ENCODE peak calls at places on chromosomes 4 and X, in six cellular contexts. One of them, this sample, is unnamed.

GRCh38 chrX:33252306-33252825 is 41.0 kb upstream of the DMD start:
- DNase-seq in GM23248: no peak
- DNase-seq in stomach: no peak
- DNase-seq in left lung: no peak
- DNase-seq in upper lobe of left lung: no peak
- DNase-seq in pancreas: no peak
- DNase-seq in this sample: no peak

GRCh38 chrX:118975831-118976598 is 1.6 kb downstream of the LONRF3 start:
- DNase-seq in GM23248: peak; percentile 50
- DNase-seq in stomach: peak; percentile 66
- DNase-seq in left lung: peak; percentile 86
- DNase-seq in upper lobe of left lung: peak; percentile 84
- DNase-seq in pancreas: peak; percentile 85
- DNase-seq in this sample: peak; percentile 63

GRCh38 chrX:134676440-134676839 is 18.2 kb upstream of the PLAC1 start:
- DNase-seq in GM23248: peak; percentile 71
- DNase-seq in stomach: no peak
- DNase-seq in left lung: no peak
- DNase-seq in upper lobe of left lung: no peak
- DNase-seq in pancreas: no peak
- DNase-seq in this sample: peak; percentile 13

GRCh38 chr4:24720979-24721378 is 74.4 kb upstream of the SOD3 start:
- DNase-seq in GM23248: no peak
- DNase-seq in stomach: no peak
- DNase-seq in left lung: no peak
- DNase-seq in upper lobe of left lung: no peak
- DNase-seq in pancreas: no peak
- DNase-seq in this sample: no peak

GRCh38 chr4:164955107-164955805 is 22.2 kb downstream of the TRIM61 start:
- DNase-seq in GM23248: no peak
- DNase-seq in stomach: no peak
- DNase-seq in left lung: no peak
- DNase-seq in upper lobe of left lung: no peak
- DNase-seq in pancreas: no peak
- DNase-seq in this sample: no peak

GRCh38 chr4:158259955-158260575 is 49.8 kb downstream of the TMEM144 start:
- DNase-seq in GM23248: peak; percentile 41
- DNase-seq in stomach: no peak
- DNase-seq in left lung: no peak
- DNase-seq in upper lobe of left lung: no peak
- DNase-seq in pancreas: no peak
- DNase-seq in this sample: peak; percentile 53

GRCh38 chrX:6849711-6850415 is 297.6 kb upstream of the STS start:
- DNase-seq in GM23248: peak; percentile 1
- DNase-seq in stomach: no peak
- DNase-seq in left lung: no peak
- DNase-seq in upper lobe of left lung: no peak
- DNase-seq in pancreas: no peak
- DNase-seq in this sample: no peak

GRCh38 chr4:46549125-46549524 is 159.2 kb upstream of the GABRA2 start:
- DNase-seq in GM23248: no peak
- DNase-seq in stomach: no peak
- DNase-seq in left lung: no peak
- DNase-seq in upper lobe of left lung: no peak
- DNase-seq in pancreas: no peak
- DNase-seq in this sample: no peak

GRCh38 chr4:153488006-153488718 is 22.0 kb downstream of the TMEM131L start:
- DNase-seq in GM23248: no peak
- DNase-seq in stomach: no peak
- DNase-seq in left lung: no peak
- DNase-seq in upper lobe of left lung: peak; percentile 50
- DNase-seq in pancreas: no peak
- DNase-seq in this sample: peak; percentile 50

GRCh38 chr4:1512738-1513660 is 106.8 kb upstream of the NKX1-1 start:
- DNase-seq in GM23248: peak; percentile 52
- DNase-seq in stomach: peak; percentile 62
- DNase-seq in left lung: no peak
- DNase-seq in upper lobe of left lung: peak; percentile 51
- DNase-seq in pancreas: peak; percentile 87
- DNase-seq in this sample: peak; percentile 5

GRCh38 chr4:126939401-126939800 is 693.4 kb upstream of the INTU start:
- DNase-seq in GM23248: peak; percentile 79
- DNase-seq in stomach: no peak
- DNase-seq in left lung: no peak
- DNase-seq in upper lobe of left lung: no peak
- DNase-seq in pancreas: no peak
- DNase-seq in this sample: no peak

GRCh38 chrX:42128020-42128419 is 204.7 kb upstream of the CASK start:
- DNase-seq in GM23248: no peak
- DNase-seq in stomach: no peak
- DNase-seq in left lung: no peak
- DNase-seq in upper lobe of left lung: no peak
- DNase-seq in pancreas: no peak
- DNase-seq in this sample: no peak

GRCh38 chrX:123797543-123798447 is 62.1 kb upstream of the XIAP start:
- DNase-seq in GM23248: no peak
- DNase-seq in stomach: no peak
- DNase-seq in left lung: no peak
- DNase-seq in upper lobe of left lung: no peak
- DNase-seq in pancreas: no peak
- DNase-seq in this sample: no peak

GRCh38 chrX:136767104-136767941 is 13.4 kb downstream of the ARHGEF6 start:
- DNase-seq in GM23248: peak; percentile 75
- DNase-seq in stomach: peak; percentile 70
- DNase-seq in left lung: peak; percentile 76
- DNase-seq in upper lobe of left lung: peak; percentile 76
- DNase-seq in pancreas: peak; percentile 82
- DNase-seq in this sample: peak; percentile 45

GRCh38 chrX:129984196-129984962 is 1.9 kb downstream of the BCORL1 start:
- DNase-seq in GM23248: peak; percentile 43
- DNase-seq in stomach: no peak
- DNase-seq in left lung: peak; percentile 48
- DNase-seq in upper lobe of left lung: peak; percentile 33
- DNase-seq in pancreas: peak; percentile 70
- DNase-seq in this sample: no peak

GRCh38 chrX:43836435-43837184 is 45.6 kb downstream of the MAOB start:
- DNase-seq in GM23248: peak; percentile 35
- DNase-seq in stomach: no peak
- DNase-seq in left lung: no peak
- DNase-seq in upper lobe of left lung: no peak
- DNase-seq in pancreas: no peak
- DNase-seq in this sample: peak; percentile 35

GRCh38 chrX:43500996-43501694 is 155.0 kb upstream of the MAOA start:
- DNase-seq in GM23248: no peak
- DNase-seq in stomach: no peak
- DNase-seq in left lung: no peak
- DNase-seq in upper lobe of left lung: no peak
- DNase-seq in pancreas: no peak
- DNase-seq in this sample: no peak

GRCh38 chrX:145803508-145803907 is 14.1 kb upstream of the SLITRK2 start:
- DNase-seq in GM23248: no peak
- DNase-seq in stomach: no peak
- DNase-seq in left lung: no peak
- DNase-seq in upper lobe of left lung: no peak
- DNase-seq in pancreas: no peak
- DNase-seq in this sample: no peak
- H3K9me3 ChIP-seq in GM23248: no peaks in the 10 kb centered on the region
- H3K9me3 ChIP-seq in stomach: peaks cover 5% of the 10 kb centered on the region
- H3K9me3 ChIP-seq in left lung: no peaks in the 10 kb centered on the region
- H3K9me3 ChIP-seq in upper lobe of left lung: no peaks in the 10 kb centered on the region
- H3K9me3 ChIP-seq in pancreas: no peaks in the 10 kb centered on the region
- H3K9me3 ChIP-seq in this sample: no peaks in the 10 kb centered on the region

DNA sequence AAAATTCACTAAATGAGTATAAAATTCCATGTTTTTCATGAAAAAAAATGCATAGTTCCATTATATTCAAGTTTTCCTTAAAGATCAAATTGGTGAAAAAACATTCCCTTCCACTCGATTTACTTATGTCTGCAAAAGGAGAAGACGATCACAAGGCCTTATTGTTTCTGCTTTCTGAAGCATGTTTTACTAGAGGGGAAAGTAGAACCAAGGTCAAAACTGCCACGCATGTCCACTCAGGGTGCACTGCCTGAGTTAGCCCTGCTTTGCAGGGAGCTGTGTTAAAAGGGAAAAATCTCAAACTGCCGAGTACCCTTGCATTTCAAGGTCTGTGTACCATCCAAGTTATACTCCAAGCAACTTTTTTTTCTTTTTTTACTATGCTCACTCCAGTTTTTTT is 57.2 kb downstream of the TRAPPC11 start:
- DNase-seq in GM23248: no peak
- DNase-seq in stomach: no peak
- DNase-seq in left lung: no peak
- DNase-seq in upper lobe of left lung: no peak
- DNase-seq in pancreas: no peak
- DNase-seq in this sample: no peak
- H3K9me3 ChIP-seq in GM23248: no peaks in the 10 kb centered on the region
- H3K9me3 ChIP-seq in stomach: no peaks in the 10 kb centered on the region
- H3K9me3 ChIP-seq in left lung: no peaks in the 10 kb centered on the region
- H3K9me3 ChIP-seq in upper lobe of left lung: no peaks in the 10 kb centered on the region
- H3K9me3 ChIP-seq in pancreas: no peaks in the 10 kb centered on the region
- H3K9me3 ChIP-seq in this sample: no peaks in the 10 kb centered on the region

GRCh38 chr4:34261799-34262314 is 1982.5 kb downstream of the ARAP2 start:
- DNase-seq in GM23248: no peak
- DNase-seq in stomach: no peak
- DNase-seq in left lung: no peak
- DNase-seq in upper lobe of left lung: no peak
- DNase-seq in pancreas: no peak
- DNase-seq in this sample: no peak

GRCh38 chr4:34258176-34258575 is 1986.1 kb downstream of the ARAP2 start:
- DNase-seq in GM23248: no peak
- DNase-seq in stomach: no peak
- DNase-seq in left lung: no peak
- DNase-seq in upper lobe of left lung: no peak
- DNase-seq in pancreas: no peak
- DNase-seq in this sample: no peak
- H3K9me3 ChIP-seq in GM23248: no peaks in the 10 kb centered on the region
- H3K9me3 ChIP-seq in stomach: no peaks in the 10 kb centered on the region
- H3K9me3 ChIP-seq in left lung: peaks cover 2% of the 10 kb centered on the region
- H3K9me3 ChIP-seq in upper lobe of left lung: no peaks in the 10 kb centered on the region
- H3K9me3 ChIP-seq in pancreas: no peaks in the 10 kb centered on the region
- H3K9me3 ChIP-seq in this sample: no peaks in the 10 kb centered on the region

DNA sequence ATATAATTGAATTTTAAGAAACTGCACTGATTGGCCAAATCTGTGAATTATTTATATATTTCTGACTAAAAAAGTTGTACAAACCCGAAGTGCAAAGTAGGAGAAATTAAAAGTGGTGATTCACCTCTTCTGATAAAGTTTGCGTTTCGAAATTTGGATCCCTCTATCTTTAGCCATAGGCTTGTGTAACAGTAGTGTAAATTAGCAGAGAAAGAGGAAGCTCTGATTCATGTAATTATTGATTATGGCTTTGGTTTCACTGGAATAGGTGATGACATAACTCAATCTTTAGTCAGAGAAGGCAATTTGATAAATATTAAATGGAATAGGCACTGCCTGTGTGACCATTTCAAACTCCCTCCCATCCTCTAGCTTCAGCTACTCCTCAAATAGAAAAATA is 717.8 kb upstream of the PCDH7 start:
- DNase-seq in GM23248: no peak
- DNase-seq in stomach: no peak
- DNase-seq in left lung: no peak
- DNase-seq in upper lobe of left lung: no peak
- DNase-seq in pancreas: no peak
- DNase-seq in this sample: no peak
- H3K9me3 ChIP-seq in GM23248: no peaks in the 10 kb centered on the region
- H3K9me3 ChIP-seq in stomach: peaks cover 6% of the 10 kb centered on the region
- H3K9me3 ChIP-seq in left lung: peaks cover 3% of the 10 kb centered on the region
- H3K9me3 ChIP-seq in upper lobe of left lung: no peaks in the 10 kb centered on the region
- H3K9me3 ChIP-seq in pancreas: no peaks in the 10 kb centered on the region
- H3K9me3 ChIP-seq in this sample: no peaks in the 10 kb centered on the region

DNA sequence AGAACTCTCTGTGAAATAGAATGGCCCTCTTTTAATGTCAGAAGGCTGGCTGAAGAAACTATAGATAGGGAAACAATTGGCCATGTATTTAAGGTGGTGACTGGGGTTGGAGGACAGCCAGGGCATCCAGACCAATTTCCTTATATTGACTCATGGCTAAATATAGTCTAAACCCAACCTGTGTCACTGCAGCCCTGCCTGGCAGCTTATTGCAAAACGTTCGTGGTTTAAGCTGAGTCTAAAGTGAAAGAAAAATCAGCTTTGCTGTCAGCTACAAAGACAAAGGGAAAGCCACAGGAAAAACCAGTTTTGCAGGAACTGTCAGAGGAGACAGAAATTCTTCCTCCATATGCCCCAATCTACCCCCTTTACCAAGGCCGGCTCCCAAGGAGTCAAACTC is 902.8 kb upstream of the NDST4 start:
- DNase-seq in GM23248: peak; percentile 58
- DNase-seq in stomach: peak; percentile 81
- DNase-seq in left lung: no peak
- DNase-seq in upper lobe of left lung: no peak
- DNase-seq in pancreas: no peak
- DNase-seq in this sample: no peak
- H3K9me3 ChIP-seq in GM23248: no peaks in the 10 kb centered on the region
- H3K9me3 ChIP-seq in stomach: peaks cover 36% of the 10 kb centered on the region
- H3K9me3 ChIP-seq in left lung: peaks cover 81% of the 10 kb centered on the region
- H3K9me3 ChIP-seq in upper lobe of left lung: peaks cover 7% of the 10 kb centered on the region
- H3K9me3 ChIP-seq in pancreas: no peaks in the 10 kb centered on the region
- H3K9me3 ChIP-seq in this sample: peaks cover 6% of the 10 kb centered on the region

GRCh38 chr4:14236359-14236758 is 608.8 kb upstream of the BOD1L1 start:
- DNase-seq in GM23248: no peak
- DNase-seq in stomach: no peak
- DNase-seq in left lung: no peak
- DNase-seq in upper lobe of left lung: no peak
- DNase-seq in pancreas: no peak
- DNase-seq in this sample: no peak

GRCh38 chr4:14237911-14238310 is 610.4 kb upstream of the BOD1L1 start:
- DNase-seq in GM23248: no peak
- DNase-seq in stomach: no peak
- DNase-seq in left lung: no peak
- DNase-seq in upper lobe of left lung: no peak
- DNase-seq in pancreas: no peak
- DNase-seq in this sample: no peak

DNA sequence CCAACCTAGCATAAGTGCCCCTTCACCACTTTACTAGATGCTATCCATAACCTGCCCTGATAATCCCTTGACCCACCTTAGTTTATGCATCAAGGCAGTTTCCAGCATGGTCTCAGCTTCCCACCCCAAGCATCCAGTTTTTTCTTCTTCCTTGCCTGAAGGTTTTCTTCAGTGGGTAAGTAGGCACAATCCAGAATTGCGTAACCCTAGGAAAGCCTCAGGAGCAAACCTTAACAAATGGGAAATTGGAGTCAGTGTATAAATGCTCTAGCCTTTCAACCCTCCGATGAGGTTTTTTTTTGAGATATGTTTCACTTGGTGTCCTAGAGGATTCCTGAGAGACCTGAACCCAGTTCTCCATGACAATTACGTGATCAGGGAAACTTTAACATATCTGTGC is 614.0 kb upstream of the BOD1L1 start:
- DNase-seq in GM23248: no peak
- DNase-seq in stomach: no peak
- DNase-seq in left lung: no peak
- DNase-seq in upper lobe of left lung: no peak
- DNase-seq in pancreas: no peak
- DNase-seq in this sample: no peak
- H3K9me3 ChIP-seq in GM23248: no peaks in the 10 kb centered on the region
- H3K9me3 ChIP-seq in stomach: no peaks in the 10 kb centered on the region
- H3K9me3 ChIP-seq in left lung: no peaks in the 10 kb centered on the region
- H3K9me3 ChIP-seq in upper lobe of left lung: no peaks in the 10 kb centered on the region
- H3K9me3 ChIP-seq in pancreas: no peaks in the 10 kb centered on the region
- H3K9me3 ChIP-seq in this sample: no peaks in the 10 kb centered on the region

This sample was measured in endothelial cell of umbilical vein.